ENCODE peak calls at places on chromosome 16, in nine cellular contexts. One of them, this sample, is unnamed.
A peak's percentile ranks its signal among the peaks of the same experiment; 100 is the strongest.

GRCh38 chr16:81745704-81746558 is 33.2 kb upstream of the PLCG2 start:
- DNase-seq in right lobe of liver: peak; percentile 73
- DNase-seq in body of pancreas: peak; percentile 63
- DNase-seq in IMR-90: peak; percentile 31
- DNase-seq in K562: peak; percentile 88
- DNase-seq in A549: peak; percentile 65
- DNase-seq in GM12878: no peak
- DNase-seq in testis: peak; percentile 84
- DNase-seq in H1: peak; percentile 85
- DNase-seq in this sample: peak; percentile 61

GRCh38 chr16:813204-813915 is 12.8 kb upstream of the GNG13 start:
- DNase-seq in right lobe of liver: peak; percentile 45
- DNase-seq in body of pancreas: peak; percentile 27
- DNase-seq in IMR-90: peak; percentile 8
- DNase-seq in K562: peak; percentile 88
- DNase-seq in A549: no peak
- DNase-seq in GM12878: no peak
- DNase-seq in testis: peak; percentile 50
- DNase-seq in H1: peak; percentile 91
- DNase-seq in this sample: no peak

GRCh38 chr16:69787883-69788282 is 25.8 kb downstream of the WWP2 start:
- DNase-seq in right lobe of liver: no peak
- DNase-seq in body of pancreas: no peak
- DNase-seq in IMR-90: no peak
- DNase-seq in K562: no peak
- DNase-seq in A549: no peak
- DNase-seq in GM12878: no peak
- DNase-seq in testis: no peak
- DNase-seq in H1: no peak
- DNase-seq in this sample: no peak

GRCh38 chr16:68229431-68230175 is 6.3 kb downstream of the ESRP2 start:
- DNase-seq in right lobe of liver: no peak
- DNase-seq in body of pancreas: peak; percentile 61
- DNase-seq in IMR-90: peak; percentile 65
- DNase-seq in K562: peak; percentile 65
- DNase-seq in A549: peak; percentile 55
- DNase-seq in GM12878: no peak
- DNase-seq in testis: peak; percentile 51
- DNase-seq in H1: peak; percentile 77
- DNase-seq in this sample: no peak

GRCh38 chr16:78487471-78487870 is 388.0 kb downstream of the WWOX start:
- DNase-seq in right lobe of liver: no peak
- DNase-seq in body of pancreas: no peak
- DNase-seq in IMR-90: no peak
- DNase-seq in K562: no peak
- DNase-seq in A549: no peak
- DNase-seq in GM12878: no peak
- DNase-seq in testis: no peak
- DNase-seq in H1: no peak
- DNase-seq in this sample: no peak

GRCh38 chr16:64152010-64152767 is 969.7 kb downstream of the CDH11 start:
- DNase-seq in right lobe of liver: no peak
- DNase-seq in body of pancreas: no peak
- DNase-seq in IMR-90: no peak
- DNase-seq in K562: no peak
- DNase-seq in A549: no peak
- DNase-seq in GM12878: no peak
- DNase-seq in testis: no peak
- DNase-seq in H1: no peak
- DNase-seq in this sample: no peak

GRCh38 chr16:74226361-74226979 is 70.1 kb upstream of the PSMD7 start:
- DNase-seq in right lobe of liver: no peak
- DNase-seq in body of pancreas: no peak
- DNase-seq in IMR-90: peak; percentile 31
- DNase-seq in K562: no peak
- DNase-seq in A549: peak; percentile 10
- DNase-seq in GM12878: no peak
- DNase-seq in testis: no peak
- DNase-seq in H1: no peak
- DNase-seq in this sample: no peak

GRCh38 chr16:78505544-78506371 is 406.3 kb downstream of the WWOX start:
- DNase-seq in right lobe of liver: peak; percentile 56
- DNase-seq in body of pancreas: peak; percentile 52
- DNase-seq in IMR-90: no peak
- DNase-seq in K562: no peak
- DNase-seq in A549: no peak
- DNase-seq in GM12878: no peak
- DNase-seq in testis: peak; percentile 86
- DNase-seq in H1: peak; percentile 49
- DNase-seq in this sample: peak; percentile 88

GRCh38 chr16:88298882-88299745 is 83.6 kb upstream of the ZNF469 start:
- DNase-seq in right lobe of liver: peak; percentile 14
- DNase-seq in body of pancreas: no peak
- DNase-seq in IMR-90: peak; percentile 68
- DNase-seq in K562: no peak
- DNase-seq in A549: no peak
- DNase-seq in GM12878: no peak
- DNase-seq in testis: no peak
- DNase-seq in H1: no peak
- DNase-seq in this sample: no peak

GRCh38 chr16:72963921-72964320 is 84.0 kb downstream of the ZFHX3 start:
- DNase-seq in right lobe of liver: no peak
- DNase-seq in body of pancreas: no peak
- DNase-seq in IMR-90: peak; percentile 78
- DNase-seq in K562: no peak
- DNase-seq in A549: no peak
- DNase-seq in GM12878: no peak
- DNase-seq in testis: no peak
- DNase-seq in H1: no peak
- DNase-seq in this sample: no peak

GRCh38 chr16:81401035-81401950 is 43.3 kb upstream of the CMIP start:
- DNase-seq in right lobe of liver: peak; percentile 67
- DNase-seq in body of pancreas: peak; percentile 10
- DNase-seq in IMR-90: peak; percentile 62
- DNase-seq in K562: peak; percentile 65
- DNase-seq in A549: peak; percentile 97
- DNase-seq in GM12878: no peak
- DNase-seq in testis: no peak
- DNase-seq in H1: no peak
- DNase-seq in this sample: no peak

GRCh38 chr16:30092373-30093010 is 768 bp upstream of the TBX6 start:
- DNase-seq in right lobe of liver: peak; percentile 84
- DNase-seq in body of pancreas: peak; percentile 82
- DNase-seq in IMR-90: peak; percentile 27
- DNase-seq in K562: peak; percentile 76
- DNase-seq in A549: peak; percentile 85
- DNase-seq in GM12878: peak; percentile 93
- DNase-seq in testis: peak; percentile 76
- DNase-seq in H1: peak; percentile 92
- DNase-seq in this sample: peak; percentile 82

DNA sequence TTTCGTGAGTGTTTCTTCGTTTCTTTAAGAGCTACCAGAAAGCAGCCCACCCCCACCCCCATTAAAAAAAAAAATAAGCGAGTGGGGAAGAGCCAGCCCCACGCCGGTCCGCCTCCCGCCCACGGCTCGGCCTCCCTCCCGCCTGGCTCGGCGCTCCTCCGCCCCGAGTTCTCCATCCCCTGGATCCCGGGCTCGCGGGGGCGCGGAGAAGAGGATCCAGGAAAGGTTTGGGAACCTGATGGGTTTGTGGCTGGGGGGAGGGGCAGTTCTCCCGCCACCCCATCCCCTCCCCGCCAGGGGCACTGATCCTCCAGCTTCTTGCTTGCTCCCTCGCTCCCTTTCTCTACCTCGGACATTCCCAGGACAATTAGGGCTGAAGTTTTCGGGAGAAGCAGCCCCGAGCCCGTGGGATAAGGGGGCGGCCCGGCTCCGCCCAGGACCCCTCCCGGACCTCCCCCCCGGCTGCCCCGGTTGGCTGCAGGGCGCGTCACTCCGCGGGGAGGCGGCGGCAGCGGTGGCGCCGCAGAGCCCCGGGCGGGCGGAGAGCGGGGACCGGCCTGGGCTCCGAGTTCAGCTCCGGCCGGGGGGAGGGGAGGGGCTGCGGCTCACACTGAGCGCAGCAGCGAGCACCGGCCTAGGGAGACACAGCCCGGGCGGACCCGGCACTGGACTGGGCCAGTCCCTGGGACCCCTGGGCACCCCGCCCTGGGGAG is 1.0 kb upstream of the SALL1 start:
- DNase-seq in right lobe of liver: peak; percentile 92
- DNase-seq in body of pancreas: peak; percentile 22
- DNase-seq in IMR-90: peak; percentile 80
- DNase-seq in K562: no peak
- DNase-seq in A549: peak; percentile 16
- DNase-seq in GM12878: no peak
- DNase-seq in testis: peak; percentile 41
- DNase-seq in H1: peak; percentile 91
- DNase-seq in this sample: peak; percentile 65
- TF ChIP-seq POLR2A in right lobe of liver: peak; percentile 90
- TF ChIP-seq POLR2A in body of pancreas: no peak
- TF ChIP-seq POLR2A in IMR-90: no peak
- TF ChIP-seq POLR2A in K562: no peak
- TF ChIP-seq POLR2A in A549: no peak
- TF ChIP-seq POLR2A in GM12878: no peak
- TF ChIP-seq POLR2A in testis: no peak
- TF ChIP-seq POLR2A in H1: no peak
- TF ChIP-seq POLR2A in this sample: no peak

GRCh38 chr16:87056551-87056950 is 260.6 kb downstream of the C16orf95 start:
- DNase-seq in right lobe of liver: no peak
- DNase-seq in body of pancreas: no peak
- DNase-seq in IMR-90: no peak
- DNase-seq in K562: no peak
- DNase-seq in A549: no peak
- DNase-seq in GM12878: no peak
- DNase-seq in testis: no peak
- DNase-seq in H1: no peak
- DNase-seq in this sample: no peak

GRCh38 chr16:87056083-87056482 is 261.1 kb downstream of the C16orf95 start:
- DNase-seq in right lobe of liver: no peak
- DNase-seq in body of pancreas: no peak
- DNase-seq in IMR-90: peak; percentile 60
- DNase-seq in K562: no peak
- DNase-seq in A549: peak; percentile 5
- DNase-seq in GM12878: no peak
- DNase-seq in testis: no peak
- DNase-seq in H1: no peak
- DNase-seq in this sample: no peak

GRCh38 chr16:87058728-87059250 is 258.4 kb downstream of the C16orf95 start:
- DNase-seq in right lobe of liver: no peak
- DNase-seq in body of pancreas: no peak
- DNase-seq in IMR-90: no peak
- DNase-seq in K562: no peak
- DNase-seq in A549: no peak
- DNase-seq in GM12878: no peak
- DNase-seq in testis: no peak
- DNase-seq in H1: no peak
- DNase-seq in this sample: no peak

GRCh38 chr16:87057951-87058560 is 259.1 kb downstream of the C16orf95 start:
- DNase-seq in right lobe of liver: no peak
- DNase-seq in body of pancreas: no peak
- DNase-seq in IMR-90: no peak
- DNase-seq in K562: no peak
- DNase-seq in A549: no peak
- DNase-seq in GM12878: no peak
- DNase-seq in testis: no peak
- DNase-seq in H1: no peak
- DNase-seq in this sample: peak; percentile 64

GRCh38 chr16:87057291-87057881 is 259.8 kb downstream of the C16orf95 start:
- DNase-seq in right lobe of liver: no peak
- DNase-seq in body of pancreas: no peak
- DNase-seq in IMR-90: no peak
- DNase-seq in K562: peak; percentile 47
- DNase-seq in A549: no peak
- DNase-seq in GM12878: no peak
- DNase-seq in testis: peak; percentile 68
- DNase-seq in H1: no peak
- DNase-seq in this sample: no peak
- TF ChIP-seq CTCF in right lobe of liver: no peak
- TF ChIP-seq CTCF in body of pancreas: no peak
- TF ChIP-seq CTCF in IMR-90: peak; percentile 10
- TF ChIP-seq CTCF in K562: peak; percentile 35
- TF ChIP-seq CTCF in A549: no peak
- TF ChIP-seq CTCF in GM12878: no peak
- TF ChIP-seq CTCF in testis: no peak
- TF ChIP-seq CTCF in H1: peak; percentile 30
- TF ChIP-seq CTCF in this sample: no peak

DNA sequence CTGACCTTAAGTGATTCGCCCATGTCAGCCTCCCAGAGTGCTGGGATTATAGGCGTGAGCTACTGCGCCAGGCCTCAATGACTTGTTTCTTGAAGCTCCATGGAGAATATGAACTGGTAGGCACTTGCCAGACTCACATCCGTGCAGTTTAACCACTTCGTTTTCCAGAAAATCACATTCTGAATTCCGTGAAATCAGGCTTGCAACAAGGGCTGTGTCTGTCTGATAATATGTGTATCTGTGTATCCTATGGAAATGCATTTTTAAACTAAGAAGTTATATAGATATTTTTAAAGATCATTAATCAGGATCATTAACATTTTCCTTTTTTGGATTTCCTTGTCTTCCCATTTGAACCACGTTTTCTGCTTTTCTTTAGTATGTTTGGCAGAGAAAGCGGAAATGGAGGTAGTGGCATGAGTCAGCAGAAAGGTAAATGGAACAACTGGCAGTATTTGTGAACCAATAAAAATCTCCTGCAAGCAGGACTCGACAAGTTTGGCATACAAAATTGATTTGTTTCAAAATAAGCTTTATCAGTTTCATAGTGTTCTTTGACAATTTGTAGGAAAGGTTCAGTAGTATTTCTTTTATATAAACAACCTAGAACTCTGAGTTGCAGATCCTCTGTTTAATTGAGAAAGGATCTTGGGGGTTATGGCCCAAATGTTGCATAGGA is 33.0 kb downstream of the USP10 start:
- DNase-seq in right lobe of liver: no peak
- DNase-seq in body of pancreas: no peak
- DNase-seq in IMR-90: no peak
- DNase-seq in K562: no peak
- DNase-seq in A549: peak; percentile 63
- DNase-seq in GM12878: no peak
- DNase-seq in testis: no peak
- DNase-seq in H1: no peak
- DNase-seq in this sample: no peak
- H3K4me3 ChIP-seq in right lobe of liver: peak overlapping the region; percentile 6
- H3K4me3 ChIP-seq in body of pancreas: no peak overlapping the region
- H3K4me3 ChIP-seq in IMR-90: no peak overlapping the region
- H3K4me3 ChIP-seq in K562: no peak overlapping the region
- H3K4me3 ChIP-seq in A549: no peak overlapping the region
- H3K4me3 ChIP-seq in GM12878: no peak overlapping the region
- H3K4me3 ChIP-seq in testis: no peak overlapping the region
- H3K4me3 ChIP-seq in H1: no peak overlapping the region
- H3K4me3 ChIP-seq in this sample: no peak overlapping the region

DNA sequence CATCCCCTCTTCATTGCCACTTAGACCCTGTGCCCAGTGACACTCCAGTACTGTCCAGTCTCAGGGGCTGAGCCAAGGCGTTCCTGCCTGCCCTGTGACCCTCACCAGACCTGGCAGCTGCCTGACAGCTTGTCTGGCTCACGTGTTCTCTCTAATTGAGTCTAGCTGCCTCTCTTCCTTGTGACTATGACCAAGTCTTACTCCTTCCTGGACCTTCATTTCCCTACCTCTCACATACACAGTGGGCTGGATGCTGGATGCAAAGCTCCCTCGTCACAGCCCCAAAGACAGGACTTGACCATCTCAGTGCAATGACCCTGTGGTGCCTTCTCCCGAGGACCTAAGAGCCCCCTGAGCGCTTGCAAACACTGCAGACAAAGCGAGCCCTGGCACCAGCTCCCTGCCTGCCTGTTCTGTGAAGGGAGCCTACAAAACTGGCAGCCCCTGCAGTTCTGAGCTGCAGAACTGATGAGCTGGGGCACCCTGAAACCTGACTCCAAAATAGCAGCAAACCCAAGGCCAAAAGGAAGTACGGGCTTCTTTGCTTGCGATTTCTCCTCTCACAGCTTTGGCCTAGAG is 1.7 kb downstream of the DEXI start:
- DNase-seq in right lobe of liver: peak; percentile 44
- DNase-seq in body of pancreas: no peak
- DNase-seq in IMR-90: peak; percentile 34
- DNase-seq in K562: no peak
- DNase-seq in A549: no peak
- DNase-seq in GM12878: no peak
- DNase-seq in testis: no peak
- DNase-seq in H1: no peak
- DNase-seq in this sample: no peak
- TF ChIP-seq POLR2A in right lobe of liver: no peak
- TF ChIP-seq POLR2A in body of pancreas: no peak
- TF ChIP-seq POLR2A in IMR-90: no peak
- TF ChIP-seq POLR2A in K562: no peak
- TF ChIP-seq POLR2A in A549: no peak
- TF ChIP-seq POLR2A in GM12878: peak; percentile 33
- TF ChIP-seq POLR2A in testis: no peak
- TF ChIP-seq POLR2A in H1: no peak
- TF ChIP-seq POLR2A in this sample: no peak

This sample was measured in lower leg skin.